ENCODE peak calls at places on chromosome 16, in eight cellular contexts. One of them, this sample, is unnamed.

GRCh38 chr16:7492122-7492521 is 159.5 kb downstream of the RBFOX1 start:
- DNase-seq in DMS153: no peak
- DNase-seq in RWPE1: no peak
- DNase-seq in heart left ventricle: no peak
- DNase-seq in CD4-positive, alpha-beta T cell: no peak
- DNase-seq in NCI-H1105 treated with DMSO at 0.1 percent for 48 hours: no peak
- DNase-seq in lung: no peak
- DNase-seq in activated CD4-positive, alpha-beta T cell treated with anti-CD3 and anti-CD28 coated beads for 36 hours: no peak
- DNase-seq in this sample: no peak

GRCh38 chr16:84199861-84200260 is 8.9 kb downstream of the ADAD2 start:
- DNase-seq in DMS153: no peak
- DNase-seq in RWPE1: no peak
- DNase-seq in heart left ventricle: no peak
- DNase-seq in CD4-positive, alpha-beta T cell: no peak
- DNase-seq in NCI-H1105 treated with DMSO at 0.1 percent for 48 hours: no peak
- DNase-seq in lung: no peak
- DNase-seq in activated CD4-positive, alpha-beta T cell treated with anti-CD3 and anti-CD28 coated beads for 36 hours: no peak
- DNase-seq in this sample: no peak

GRCh38 chr16:86495756-86496261 is 14.5 kb upstream of the FOXF1 start:
- DNase-seq in DMS153: no peak
- DNase-seq in RWPE1: no peak
- DNase-seq in heart left ventricle: no peak
- DNase-seq in CD4-positive, alpha-beta T cell: no peak
- DNase-seq in NCI-H1105 treated with DMSO at 0.1 percent for 48 hours: no peak
- DNase-seq in lung: no peak
- DNase-seq in activated CD4-positive, alpha-beta T cell treated with anti-CD3 and anti-CD28 coated beads for 36 hours: no peak
- DNase-seq in this sample: no peak

GRCh38 chr16:77652399-77652798 is 69.9 kb upstream of the NUDT7 start:
- DNase-seq in DMS153: no peak
- DNase-seq in RWPE1: no peak
- DNase-seq in heart left ventricle: no peak
- DNase-seq in CD4-positive, alpha-beta T cell: no peak
- DNase-seq in NCI-H1105 treated with DMSO at 0.1 percent for 48 hours: no peak
- DNase-seq in lung: no peak
- DNase-seq in activated CD4-positive, alpha-beta T cell treated with anti-CD3 and anti-CD28 coated beads for 36 hours: no peak
- DNase-seq in this sample: no peak

GRCh38 chr16:22027633-22028032 is 19.7 kb downstream of the MOSMO start:
- DNase-seq in DMS153: no peak
- DNase-seq in RWPE1: no peak
- DNase-seq in heart left ventricle: no peak
- DNase-seq in CD4-positive, alpha-beta T cell: no peak
- DNase-seq in NCI-H1105 treated with DMSO at 0.1 percent for 48 hours: no peak
- DNase-seq in lung: no peak
- DNase-seq in activated CD4-positive, alpha-beta T cell treated with anti-CD3 and anti-CD28 coated beads for 36 hours: no peak
- DNase-seq in this sample: no peak

GRCh38 chr16:629289-630023 is 1.3 kb upstream of the WFIKKN1 start:
- DNase-seq in DMS153: no peak
- DNase-seq in RWPE1: no peak
- DNase-seq in heart left ventricle: no peak
- DNase-seq in CD4-positive, alpha-beta T cell: no peak
- DNase-seq in NCI-H1105 treated with DMSO at 0.1 percent for 48 hours: no peak
- DNase-seq in lung: no peak
- DNase-seq in activated CD4-positive, alpha-beta T cell treated with anti-CD3 and anti-CD28 coated beads for 36 hours: no peak
- DNase-seq in this sample: peak; percentile 91

GRCh38 chr16:47045023-47045422 is 71.5 kb upstream of the DNAJA2 start:
- DNase-seq in DMS153: no peak
- DNase-seq in RWPE1: no peak
- DNase-seq in heart left ventricle: no peak
- DNase-seq in CD4-positive, alpha-beta T cell: no peak
- DNase-seq in NCI-H1105 treated with DMSO at 0.1 percent for 48 hours: no peak
- DNase-seq in lung: no peak
- DNase-seq in activated CD4-positive, alpha-beta T cell treated with anti-CD3 and anti-CD28 coated beads for 36 hours: no peak
- DNase-seq in this sample: no peak

GRCh38 chr16:749010-749409 is 8.2 kb upstream of the CIAO3 start:
- DNase-seq in DMS153: no peak
- DNase-seq in RWPE1: no peak
- DNase-seq in heart left ventricle: no peak
- DNase-seq in CD4-positive, alpha-beta T cell: no peak
- DNase-seq in NCI-H1105 treated with DMSO at 0.1 percent for 48 hours: no peak
- DNase-seq in lung: no peak
- DNase-seq in activated CD4-positive, alpha-beta T cell treated with anti-CD3 and anti-CD28 coated beads for 36 hours: no peak
- DNase-seq in this sample: no peak

GRCh38 chr16:9966569-9967157 is 215.6 kb downstream of the GRIN2A start:
- DNase-seq in DMS153: no peak
- DNase-seq in RWPE1: no peak
- DNase-seq in heart left ventricle: no peak
- DNase-seq in CD4-positive, alpha-beta T cell: no peak
- DNase-seq in NCI-H1105 treated with DMSO at 0.1 percent for 48 hours: no peak
- DNase-seq in lung: no peak
- DNase-seq in activated CD4-positive, alpha-beta T cell treated with anti-CD3 and anti-CD28 coated beads for 36 hours: peak; percentile 31
- DNase-seq in this sample: no peak

GRCh38 chr16:49921791-49922456 is 66.0 kb upstream of the ZNF423 start:
- DNase-seq in DMS153: no peak
- DNase-seq in RWPE1: peak; percentile 46
- DNase-seq in heart left ventricle: no peak
- DNase-seq in CD4-positive, alpha-beta T cell: peak; percentile 18
- DNase-seq in NCI-H1105 treated with DMSO at 0.1 percent for 48 hours: peak; percentile 58
- DNase-seq in lung: peak; percentile 35
- DNase-seq in activated CD4-positive, alpha-beta T cell treated with anti-CD3 and anti-CD28 coated beads for 36 hours: peak; percentile 72
- DNase-seq in this sample: peak; percentile 57

GRCh38 chr16:12260647-12261262 is 284.2 kb downstream of the SNX29 start:
- DNase-seq in DMS153: no peak
- DNase-seq in RWPE1: no peak
- DNase-seq in heart left ventricle: peak; percentile 64
- DNase-seq in CD4-positive, alpha-beta T cell: no peak
- DNase-seq in NCI-H1105 treated with DMSO at 0.1 percent for 48 hours: no peak
- DNase-seq in lung: no peak
- DNase-seq in activated CD4-positive, alpha-beta T cell treated with anti-CD3 and anti-CD28 coated beads for 36 hours: no peak
- DNase-seq in this sample: peak; percentile 82

GRCh38 chr16:50195276-50195675 is 42.2 kb downstream of the TENT4B start:
- DNase-seq in DMS153: no peak
- DNase-seq in RWPE1: peak; percentile 67
- DNase-seq in heart left ventricle: no peak
- DNase-seq in CD4-positive, alpha-beta T cell: no peak
- DNase-seq in NCI-H1105 treated with DMSO at 0.1 percent for 48 hours: no peak
- DNase-seq in lung: no peak
- DNase-seq in activated CD4-positive, alpha-beta T cell treated with anti-CD3 and anti-CD28 coated beads for 36 hours: no peak
- DNase-seq in this sample: no peak

GRCh38 chr16:74742051-74742481 is 32.6 kb downstream of the FA2H start:
- DNase-seq in DMS153: no peak
- DNase-seq in RWPE1: no peak
- DNase-seq in heart left ventricle: no peak
- DNase-seq in CD4-positive, alpha-beta T cell: no peak
- DNase-seq in NCI-H1105 treated with DMSO at 0.1 percent for 48 hours: no peak
- DNase-seq in lung: no peak
- DNase-seq in activated CD4-positive, alpha-beta T cell treated with anti-CD3 and anti-CD28 coated beads for 36 hours: no peak
- DNase-seq in this sample: no peak

GRCh38 chr16:30458561-30459394 is 13.1 kb upstream of the SEPHS2 start:
- DNase-seq in DMS153: no peak
- DNase-seq in RWPE1: no peak
- DNase-seq in heart left ventricle: peak; percentile 84
- DNase-seq in CD4-positive, alpha-beta T cell: peak; percentile 58
- DNase-seq in NCI-H1105 treated with DMSO at 0.1 percent for 48 hours: no peak
- DNase-seq in lung: peak; percentile 48
- DNase-seq in activated CD4-positive, alpha-beta T cell treated with anti-CD3 and anti-CD28 coated beads for 36 hours: peak; percentile 94
- DNase-seq in this sample: no peak

GRCh38 chr16:31536804-31537361 is 9.2 kb downstream of the AHSP start:
- DNase-seq in DMS153: no peak
- DNase-seq in RWPE1: no peak
- DNase-seq in heart left ventricle: no peak
- DNase-seq in CD4-positive, alpha-beta T cell: no peak
- DNase-seq in NCI-H1105 treated with DMSO at 0.1 percent for 48 hours: no peak
- DNase-seq in lung: no peak
- DNase-seq in activated CD4-positive, alpha-beta T cell treated with anti-CD3 and anti-CD28 coated beads for 36 hours: no peak
- DNase-seq in this sample: no peak

GRCh38 chr16:27284865-27285675 is 16.5 kb upstream of the NSMCE1 start:
- DNase-seq in DMS153: no peak
- DNase-seq in RWPE1: no peak
- DNase-seq in heart left ventricle: no peak
- DNase-seq in CD4-positive, alpha-beta T cell: no peak
- DNase-seq in NCI-H1105 treated with DMSO at 0.1 percent for 48 hours: no peak
- DNase-seq in lung: no peak
- DNase-seq in activated CD4-positive, alpha-beta T cell treated with anti-CD3 and anti-CD28 coated beads for 36 hours: peak; percentile 28
- DNase-seq in this sample: no peak

This sample was measured in K562.